ENCODE peak calls at places on chromosomes 3 and 15, in ten cellular contexts. N is heart left ventricle, R is fibroblast of the aortic adventitia, L is heart right ventricle, C is GM12865, I is mucosa of descending colon, T is Caco-2, A is A549, W is IMR-90, J is AG10803. P is an unnamed sample.

GRCh38 chr3:39707314-39707909 is 102.0 kb upstream of the MYRIP start:
- DNase-seq in N (no peak), R (peak), L (no peak), C (peak), I (peak), T (peak), A (peak), W (peak), J (peak), P (peak)

GRCh38 chr3:187906922-187907321 is 161.7 kb upstream of the BCL6 start:
- DNase-seq in N (no peak), R (no peak), L (no peak), C (no peak), I (no peak), T (no peak), A (no peak), W (no peak), J (no peak), P (no peak)

GRCh38 chr3:100869787-100870186 is 123.4 kb downstream of the ABI3BP start:
- DNase-seq in N (no peak), R (peak), L (peak), C (no peak), I (no peak), T (no peak), A (no peak), W (peak), J (peak), P (no peak)

GRCh38 chr3:195154793-195155535 is 116.0 kb downstream of the XXYLT1 start:
- DNase-seq in N (peak), R (peak), L (peak), C (peak), I (peak), T (peak), A (no peak), W (peak), J (peak), P (peak)

GRCh38 chr3:129664040-129664646 is 57.7 kb upstream of the PLXND1 start:
- DNase-seq in N (no peak), R (no peak), L (no peak), C (no peak), I (no peak), T (no peak), A (no peak), W (no peak), J (no peak), P (peak)

GRCh38 chr15:91782221-91782620 is 71.3 kb upstream of the SLCO3A1 start:
- DNase-seq in N (no peak), R (peak), L (peak), C (no peak), I (peak), T (no peak), A (no peak), W (no peak), J (no peak), P (no peak)

GRCh38 chr3:17577795-17578520 is 164.5 kb downstream of the TBC1D5 start:
- DNase-seq in N (no peak), R (peak), L (no peak), C (no peak), I (no peak), T (no peak), A (no peak), W (peak), J (peak), P (peak)

GRCh38 chr3:170033489-170033888 is 4.3 kb upstream of the GPR160 start:
- DNase-seq in N (no peak), R (no peak), L (no peak), C (no peak), I (peak), T (no peak), A (peak), W (no peak), J (no peak), P (no peak)

GRCh38 chr3:169790687-169791429 is 17.7 kb downstream of the MYNN start:
- DNase-seq in N (no peak), R (peak), L (no peak), C (no peak), I (no peak), T (no peak), A (no peak), W (peak), J (no peak), P (peak)

GRCh38 chr15:36401586-36401966 is 177.8 kb upstream of the CDIN1 start:
- DNase-seq in N (no peak), R (peak), L (no peak), C (peak), I (no peak), T (no peak), A (no peak), W (no peak), J (no peak), P (no peak)

GRCh38 chr15:99703603-99704443 is 29.4 kb downstream of the LYSMD4 start:
- DNase-seq in N (no peak), R (peak), L (peak), C (peak), I (peak), T (peak), A (peak), W (peak), J (peak), P (peak)

GRCh38 chr15:57881361-57881760 is 174.8 kb downstream of the POLR2M start:
- DNase-seq in N (no peak), R (no peak), L (no peak), C (no peak), I (no peak), T (no peak), A (no peak), W (no peak), J (peak), P (no peak)

GRCh38 chr3:112610121-112610520 is 30.8 kb downstream of the CCDC80 start:
- DNase-seq in N (no peak), R (peak), L (no peak), C (no peak), I (no peak), T (no peak), A (no peak), W (peak), J (peak), P (no peak)

GRCh38 chr3:152322756-152323155 is 54.0 kb downstream of the MBNL1 start:
- DNase-seq in N (no peak), R (peak), L (no peak), C (peak), I (no peak), T (no peak), A (no peak), W (no peak), J (peak), P (peak)

GRCh38 chr3:101675709-101676218 is 1.2 kb downstream of the ZBTB11 start:
- DNase-seq in N (peak), R (no peak), L (peak), C (no peak), I (peak), T (no peak), A (no peak), W (no peak), J (no peak), P (no peak)

GRCh38 chr15:78204351-78205309 is 29.7 kb downstream of the ACSBG1 start:
- DNase-seq in N (peak), R (no peak), L (peak), C (no peak), I (no peak), T (no peak), A (no peak), W (no peak), J (peak), P (no peak)

DNA sequence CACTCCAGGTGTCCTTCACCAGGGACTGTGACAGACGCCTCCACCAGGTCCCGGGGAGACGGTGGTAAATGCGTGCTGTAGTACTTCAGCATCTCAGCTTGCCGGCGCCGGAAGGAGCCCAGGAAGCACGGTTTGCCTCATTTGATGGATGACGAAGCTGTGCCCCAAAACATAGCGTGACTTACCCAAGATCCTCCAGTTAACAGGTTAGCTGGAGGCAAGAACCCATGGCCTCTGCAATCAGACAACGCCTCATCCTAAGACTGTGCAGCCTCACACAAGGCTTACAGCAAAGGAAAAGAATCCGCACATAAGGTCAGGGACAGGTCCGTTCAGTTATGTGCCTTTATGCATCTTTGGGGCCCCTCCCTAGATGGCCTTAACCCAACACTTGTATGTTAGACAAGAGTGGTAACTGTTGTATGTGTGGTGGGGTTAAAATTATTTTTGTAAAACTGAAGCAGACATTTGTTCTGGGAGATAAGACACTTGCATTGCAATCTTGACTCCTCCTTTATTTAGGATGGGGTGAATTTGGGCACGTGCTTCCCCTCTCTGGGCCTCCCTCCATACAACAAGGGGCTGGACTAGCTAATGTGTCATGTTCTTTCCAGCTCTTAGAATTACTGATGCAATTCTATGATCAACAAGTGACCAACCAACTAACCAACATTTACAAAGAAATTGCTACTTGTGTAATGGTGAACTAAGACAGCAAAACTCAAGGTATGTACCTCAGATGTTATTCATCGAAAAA is 39.4 kb downstream of the VGLL4 start:
- DNase-seq in N (no peak), R (peak), L (no peak), C (no peak), I (no peak), T (no peak), A (no peak), W (peak), J (peak), P (no peak)
- H3K4me3 ChIP-seq in N (no peak), R (peak), L (no peak), C (no peak), I (no peak), T (no peak), A (no peak), W (no peak), J (no peak), P (no peak)

GRCh38 chr3:54951405-54951804 is 23.5 kb upstream of the LRTM1 start:
- DNase-seq in N (peak), R (peak), L (peak), C (peak), I (peak), T (peak), A (peak), W (peak), J (peak), P (peak)
- TF ChIP-seq CTCF in N (peak), R (peak), L (peak), C (peak), I (no peak), T (peak), A (no peak), W (peak), J (peak), P (peak)

DNA sequence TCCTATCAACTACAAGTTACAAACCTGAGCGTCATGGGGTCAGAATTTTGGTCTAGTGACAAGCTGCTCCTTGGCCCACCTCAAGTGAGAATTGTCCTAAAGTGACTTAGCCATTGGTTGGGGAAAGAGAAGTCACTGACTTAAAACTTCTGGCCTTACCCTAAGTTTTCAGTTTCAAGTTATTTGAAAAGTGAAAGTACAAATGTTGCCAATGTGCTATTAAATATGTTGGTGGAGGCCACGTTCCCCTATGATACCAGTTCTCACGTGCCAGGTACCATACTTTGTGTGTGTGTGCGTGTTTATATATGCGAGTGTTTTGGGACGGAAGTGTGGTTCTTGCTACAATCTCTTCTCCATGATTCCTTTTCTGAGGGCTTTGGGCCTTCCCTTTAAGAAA is 22.6 kb upstream of the RASGRP1 start:
- DNase-seq in N (no peak), R (no peak), L (no peak), C (peak), I (no peak), T (no peak), A (no peak), W (no peak), J (no peak), P (no peak)
- H3K4me3 ChIP-seq in N (no peak), R (no peak), L (no peak), C (no peak), I (no peak), T (no peak), A (no peak), W (no peak), J (no peak), P (no peak)

GRCh38 chr3:157755254-157755653 is 252.0 kb upstream of the VEPH1 start:
- DNase-seq in N (no peak), R (peak), L (no peak), C (no peak), I (no peak), T (no peak), A (no peak), W (no peak), J (no peak), P (no peak)
- TF ChIP-seq CTCF in N (no peak), R (peak), L (no peak), C (no peak), I (no peak), T (no peak), A (no peak), W (peak), J (peak), P (peak)

GRCh38 chr3:12994607-12995388 is 78.4 kb downstream of the IQSEC1 start:
- DNase-seq in N (peak), R (peak), L (peak), C (peak), I (peak), T (peak), A (peak), W (peak), J (peak), P (peak)
- H3K4me3 ChIP-seq in N (peak), R (peak), L (peak), C (peak), I (peak), T (peak), A (peak), W (peak), J (peak), P (peak)

GRCh38 chr3:163043074-163043473 is 1546.5 kb downstream of the OTOL1 start:
- DNase-seq in N (no peak), R (peak), L (no peak), C (no peak), I (peak), T (peak), A (peak), W (peak), J (peak), P (peak)
- TF ChIP-seq CTCF in N (peak), R (peak), L (no peak), C (peak), I (no peak), T (no peak), A (no peak), W (peak), J (peak), P (peak)

DNA sequence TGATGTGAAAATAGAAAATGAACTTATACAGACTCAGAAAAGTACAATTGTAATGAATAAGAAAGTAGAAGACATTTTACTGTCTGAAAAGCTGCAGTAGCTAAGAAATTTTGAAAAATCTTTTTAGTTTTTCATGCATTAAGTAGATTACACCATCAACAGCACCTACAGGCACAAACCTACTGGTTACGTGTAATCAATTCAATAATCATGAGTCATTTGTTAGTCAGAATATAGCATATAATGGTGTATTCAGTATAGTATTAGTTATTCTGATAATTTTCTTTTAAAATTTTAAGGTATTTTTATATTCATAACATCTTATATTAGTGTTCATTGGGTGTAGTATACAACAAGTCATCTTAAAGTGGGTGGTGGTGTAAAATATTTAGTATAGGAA is 550.5 kb upstream of the GBE1 start:
- DNase-seq in N (no peak), R (no peak), L (no peak), C (no peak), I (no peak), T (no peak), A (no peak), W (no peak), J (no peak), P (peak)
- H3K4me3 ChIP-seq in N (no peak), R (no peak), L (no peak), C (no peak), I (no peak), T (no peak), A (no peak), W (no peak), J (no peak), P (no peak)

GRCh38 chr3:131242201-131242600 is 139.4 kb upstream of the NUDT16 start:
- DNase-seq in N (no peak), R (no peak), L (no peak), C (no peak), I (no peak), T (no peak), A (peak), W (no peak), J (no peak), P (peak)
- TF ChIP-seq CTCF in N (peak), R (no peak), L (no peak), C (no peak), I (no peak), T (no peak), A (no peak), W (no peak), J (no peak), P (peak)

GRCh38 chr3:21938267-21938681 is 187.3 kb upstream of the ZNF385D start:
- DNase-seq in N (no peak), R (no peak), L (no peak), C (no peak), I (no peak), T (no peak), A (no peak), W (no peak), J (no peak), P (no peak)
- H3K4me3 ChIP-seq in N (no peak), R (no peak), L (no peak), C (no peak), I (no peak), T (no peak), A (no peak), W (no peak), J (no peak), P (no peak)

P was measured in epithelial cell of esophagus.